ENCODE peak calls at places on chromosomes 13 and 19, in six cellular contexts. W, R, X, O, C and U are unnamed samples.
A peak's percentile ranks its signal among the peaks of the same experiment; 100 is the strongest.

GRCh38 chr13:76848596-76848995 is 37.6 kb downstream of the KCTD12 start:
- DNase-seq in R (no peak), W (peak; percentile 84), C (peak; percentile 67), O (no peak), X (no peak), U (no peak)

GRCh38 chr13:51523082-51523518 is 61.2 kb upstream of the WDFY2 start:
- DNase-seq in O (no peak), R (no peak), W (peak; percentile 63), X (no peak), C (no peak), U (peak; percentile 1)

GRCh38 chr19:3062165-3063105 is at the start of gene TLE5:
- DNase-seq in O (no peak), C (peak; percentile 76), W (no peak), X (no peak), R (peak; percentile 80), U (peak; percentile 77)

GRCh38 chr13:24489721-24490120 is 22.9 kb downstream of the PARP4 start:
- DNase-seq in R (no peak), W (no peak), O (no peak), X (no peak), C (no peak), U (no peak)

GRCh38 chr19:33431986-33432385 is 58.5 kb downstream of the CEBPG start:
- DNase-seq in W (no peak), X (no peak), O (no peak), C (no peak), R (no peak), U (no peak)

GRCh38 chr19:13229246-13229645 is 79.0 kb downstream of the IER2 start:
- DNase-seq in X (no peak), C (no peak), R (no peak), W (no peak), O (no peak), U (no peak)

GRCh38 chr13:93977986-93978385 is 501.5 kb downstream of the DCT start:
- DNase-seq in O (no peak), W (no peak), R (no peak), X (no peak), C (no peak), U (no peak)

GRCh38 chr13:34258646-34259386 is 440.9 kb downstream of the RFC3 start:
- DNase-seq in C (no peak), R (no peak), O (no peak), W (no peak), X (no peak), U (no peak)

GRCh38 chr13:93338906-93339305 is 112.3 kb downstream of the GPC6 start:
- DNase-seq in O (no peak), X (no peak), C (no peak), R (no peak), W (no peak), U (no peak)

GRCh38 chr13:99434258-99434788 is 66.9 kb upstream of the TM9SF2 start:
- DNase-seq in X (no peak), W (no peak), R (no peak), C (no peak), O (no peak), U (peak; percentile 48)

GRCh38 chr19:4967738-4968461 is 1.0 kb upstream of the KDM4B start:
- DNase-seq in O (no peak), W (peak; percentile 26), X (no peak), R (peak; percentile 27), C (no peak), U (no peak)

GRCh38 chr13:37386276-37386675 is 212.3 kb downstream of the POSTN start:
- DNase-seq in R (no peak), W (no peak), O (no peak), C (no peak), X (no peak), U (no peak)

GRCh38 chr13:28035146-28035782 is 46.8 kb upstream of the URAD start:
- DNase-seq in R (no peak), C (no peak), X (no peak), O (no peak), W (no peak), U (no peak)

GRCh38 chr19:853014-853553 is 981 bp downstream of the ELANE start:
- DNase-seq in O (no peak), R (no peak), W (no peak), X (no peak), C (no peak), U (no peak)

GRCh38 chr13:34748561-34748960 is 193.5 kb upstream of the NBEA start:
- DNase-seq in W (no peak), X (no peak), O (no peak), R (no peak), C (no peak), U (no peak)

GRCh38 chr19:12939292-12939606 is 840 bp downstream of the CALR start:
- DNase-seq in X (no peak), O (no peak), R (peak; percentile 31), C (no peak), W (peak; percentile 42), U (no peak)

GRCh38 chr13:33757713-33758112 is 60.2 kb upstream of the RFC3 start:
- DNase-seq in X (no peak), R (no peak), W (no peak), O (no peak), C (no peak), U (no peak)

GRCh38 chr13:104975272-104975671 is 1560.2 kb downstream of the EFNB2 start:
- DNase-seq in W (no peak), O (no peak), X (no peak), R (no peak), C (no peak), U (no peak)

GRCh38 chr13:98142427-98143156 is at the start of gene FARP1:
- DNase-seq in X (peak; percentile 83), C (peak; percentile 88), O (peak; percentile 58), R (peak; percentile 94), W (peak; percentile 62), U (peak; percentile 3)

GRCh38 chr19:3544742-3545668 is 6.0 kb downstream of the TEKTIP1 start:
- DNase-seq in R (peak; percentile 60), X (peak; percentile 55), C (peak; percentile 85), W (peak; percentile 42), O (peak; percentile 56), U (peak; percentile 61)

GRCh38 chr19:36201684-36202083 is 12.8 kb downstream of the ZNF565 start:
- DNase-seq in R (no peak), X (no peak), W (no peak), O (no peak), C (no peak), U (no peak)

GRCh38 chr13:99979453-99980200 is 2.0 kb upstream of the ZIC2 start:
- DNase-seq in X (no peak), C (no peak), O (no peak), R (peak; percentile 79), W (no peak), U (peak; percentile 33)

GRCh38 chr19:6064016-6064702 is 46.1 kb downstream of the RFX2 start:
- DNase-seq in R (no peak), C (peak; percentile 61), W (no peak), O (no peak), X (no peak), U (no peak)

GRCh38 chr19:48480151-48480475 is 10.9 kb downstream of the CYTH2 start:
- DNase-seq in O (peak; percentile 38), R (no peak), X (no peak), W (peak; percentile 29), C (peak; percentile 87), U (no peak)

GRCh38 chr13:94656766-94657165 is 55.1 kb downstream of the GPR180 start:
- DNase-seq in O (no peak), R (no peak), C (no peak), W (peak; percentile 96), X (no peak), U (no peak)

GRCh38 chr19:56566904-56567273 is 379 bp upstream of the ZNF470 start:
- DNase-seq in C (peak; percentile 78), O (no peak), W (peak; percentile 44), X (no peak), R (no peak), U (no peak)

GRCh38 chr13:24713022-24713421 is 32.8 kb downstream of the ATP12A start:
- DNase-seq in W (no peak), X (no peak), O (no peak), C (no peak), R (no peak), U (no peak)

GRCh38 chr19:412356-413355 is 3.7 kb upstream of the C2CD4C start:
- DNase-seq in X (no peak), O (no peak), C (no peak), R (peak; percentile 82), W (no peak), U (no peak)

GRCh38 chr19:34503546-34504272 is 22.2 kb downstream of the WTIP start:
- DNase-seq in W (no peak), X (no peak), R (no peak), C (peak; percentile 66), O (no peak), U (no peak)

GRCh38 chr13:44459674-44460073 is 86.0 kb downstream of the SERP2 start:
- DNase-seq in X (no peak), O (no peak), R (no peak), W (no peak), C (no peak), U (no peak)

GRCh38 chr13:44463759-44464158 is 90.1 kb downstream of the SERP2 start:
- DNase-seq in W (no peak), R (no peak), O (no peak), X (no peak), C (no peak), U (no peak)

GRCh38 chr13:44470623-44471562 is 97.3 kb downstream of the SERP2 start:
- DNase-seq in X (no peak), W (peak; percentile 63), O (no peak), C (no peak), R (peak; percentile 35), U (peak; percentile 10)

GRCh38 chr13:44465318-44465717 is 91.7 kb downstream of the SERP2 start:
- DNase-seq in C (no peak), O (no peak), X (no peak), W (no peak), R (no peak), U (no peak)
- H3K27ac ChIP-seq in C (no peak overlapping the region), O (no peak overlapping the region), X (no peak overlapping the region), W (no peak overlapping the region), R (no peak overlapping the region), U (no peak overlapping the region)

DNA sequence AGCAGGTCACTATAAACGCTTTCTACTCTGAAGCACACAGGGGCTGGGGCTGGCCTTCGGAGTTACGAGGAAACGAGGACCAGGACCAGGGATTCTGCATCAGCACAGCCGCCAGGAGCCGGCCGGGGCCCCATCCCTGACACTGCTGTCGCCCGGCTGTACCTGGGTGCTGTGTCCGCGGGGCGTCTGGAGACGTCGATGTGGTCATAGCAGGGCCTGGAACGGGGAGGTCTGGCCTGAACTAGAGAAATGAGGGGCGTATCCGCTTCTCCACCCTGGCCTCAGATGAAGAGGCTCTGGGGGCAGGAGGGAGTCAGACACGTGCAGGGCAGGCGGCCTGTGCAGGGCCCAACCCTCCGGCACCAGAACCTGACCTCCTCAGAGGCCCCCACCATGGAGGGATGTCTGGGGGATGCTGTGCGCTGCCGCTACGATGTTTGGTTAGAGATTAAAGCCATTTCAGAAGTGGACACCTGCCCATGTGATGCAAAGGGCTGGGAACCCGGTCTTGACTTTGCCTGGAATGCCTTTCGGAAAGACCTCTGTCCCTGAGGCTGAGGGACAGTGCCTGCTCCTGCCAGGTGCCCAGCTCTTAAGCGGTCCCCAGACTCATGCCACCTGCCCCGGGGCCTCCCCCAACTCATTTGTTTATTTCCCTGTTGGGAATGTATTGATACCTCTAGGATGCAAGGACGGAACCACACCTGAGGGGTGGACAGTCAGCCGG is 21.4 kb downstream of the GAS6 start:
- DNase-seq in C (no peak), X (no peak), O (no peak), W (no peak), R (no peak), U (no peak)
- H3K4me1 ChIP-seq in C (peaks cover 3% of the 10 kb centered on the region), X (peaks cover 4% of the 10 kb centered on the region), O (peaks cover 50% of the 10 kb centered on the region), W (peaks cover 32% of the 10 kb centered on the region), R (peaks cover under 1% of the 10 kb centered on the region), U (peaks cover 50% of the 10 kb centered on the region)

GRCh38 chr13:113453962-113454361 is 674 bp upstream of the ADPRHL1 start:
- DNase-seq in O (no peak), C (no peak), W (peak; percentile 36), X (no peak), R (no peak), U (no peak)
- H3K36me3 ChIP-seq in O (no peaks in the 10 kb centered on the region), C (peaks cover 44% of the 10 kb centered on the region), W (peaks cover 12% of the 10 kb centered on the region), X (peaks cover 29% of the 10 kb centered on the region), R (no peaks in the 10 kb centered on the region), U (no peaks in the 10 kb centered on the region)

GRCh38 chr13:32126756-32127155 is 95.2 kb downstream of the FRY start:
- DNase-seq in O (no peak), X (no peak), W (no peak), R (no peak), C (no peak), U (no peak)
- H3K27ac ChIP-seq in O (no peak overlapping the region), X (no peak overlapping the region), W (peak overlapping the region; percentile 62), R (no peak overlapping the region), C (peak overlapping the region; percentile 90), U (no peak overlapping the region)